ENCODE peak calls at places on chromosomes 3 and 15, in four cellular contexts. F is naive B cell, V is lower lobe of right lung, R is GM20000. J is an unnamed sample.

GRCh38 chr3:129413687-129414506 is 14.5 kb downstream of the EFCAB12 start:
- DNase-seq in F (no peak), V (no peak), R (peak; percentile 62), J (no peak)

GRCh38 chr3:13017361-13018038 is 55.7 kb downstream of the IQSEC1 start:
- DNase-seq in R (no peak), V (peak; percentile 38), F (no peak), J (no peak)

GRCh38 chr3:133413166-133414020 is 13.5 kb downstream of the BFSP2 start:
- DNase-seq in F (no peak), V (no peak), R (no peak), J (no peak)

GRCh38 chr15:65156692-65157091 is 23.1 kb upstream of the PDCD7 start:
- DNase-seq in R (no peak), F (no peak), V (no peak), J (no peak)

GRCh38 chr3:192133271-192133670 is 594.1 kb downstream of the FGF12 start:
- DNase-seq in V (no peak), F (no peak), R (no peak), J (no peak)

GRCh38 chr3:172524611-172525010 is 1.4 kb upstream of the TNFSF10 start:
- DNase-seq in V (no peak), R (no peak), F (no peak), J (no peak)

GRCh38 chr3:42300013-42300412 is 34.0 kb upstream of the CCK start:
- DNase-seq in R (peak; percentile 37), V (no peak), F (no peak), J (no peak)

GRCh38 chr3:127833281-127834032 is 11.1 kb upstream of the MGLL start:
- DNase-seq in F (no peak), R (no peak), V (no peak), J (no peak)

GRCh38 chr15:26477044-26477443 is 295.8 kb downstream of the GABRB3 start:
- DNase-seq in R (no peak), F (no peak), V (no peak), J (no peak)

GRCh38 chr15:71691700-71692417 is 118.5 kb upstream of the NR2E3 start:
- DNase-seq in F (no peak), V (no peak), R (no peak), J (no peak)

GRCh38 chr3:55191911-55192787 is 264.3 kb upstream of the LRTM1 start:
- DNase-seq in F (no peak), V (no peak), R (no peak), J (no peak)

GRCh38 chr15:99925661-99926461 is 192.6 kb upstream of the LYSMD4 start:
- DNase-seq in F (peak; percentile 58), R (peak; percentile 62), V (peak; percentile 80), J (no peak)

GRCh38 chr3:150890320-150890719 is 14.9 kb downstream of the MINDY4B start:
- DNase-seq in R (no peak), V (no peak), F (no peak), J (no peak)

GRCh38 chr15:88108991-88109390 is 147.5 kb downstream of the NTRK3 start:
- DNase-seq in F (no peak), R (no peak), V (no peak), J (no peak)

GRCh38 chr15:35630985-35631384 is 85.0 kb upstream of the DPH6 start:
- DNase-seq in R (no peak), V (no peak), F (no peak), J (no peak)

GRCh38 chr15:36177590-36178281 is 401.7 kb upstream of the CDIN1 start:
- DNase-seq in V (no peak), F (no peak), R (no peak), J (no peak)

GRCh38 chr3:48155122-48155521 is 33.1 kb downstream of the CDC25A start:
- DNase-seq in V (no peak), R (no peak), F (no peak), J (no peak)

GRCh38 chr3:139676634-139677197 is 1.1 kb downstream of the NMNAT3 start:
- DNase-seq in V (no peak), F (no peak), R (no peak), J (no peak)

GRCh38 chr3:178822722-178823121 is 248.9 kb downstream of the ZMAT3 start:
- DNase-seq in V (no peak), R (no peak), F (no peak), J (no peak)

J was measured in amygdala.